ENCODE peak calls at places on chromosomes 4 and X, in five cellular contexts. K, X, S, H and E are unnamed samples.

GRCh38 chr4:80731436-80731835 is 299.1 kb upstream of the BMP3 start:
- DNase-seq in H (no peak), K (no peak), X (no peak), S (no peak), E (no peak)

GRCh38 chr4:3437998-3438846 is 3.5 kb upstream of the HGFAC start:
- DNase-seq in H (no peak), S (no peak), K (no peak), X (no peak), E (no peak)

GRCh38 chr4:155707251-155707650 is 40.6 kb downstream of the GUCY1A1 start:
- DNase-seq in K (no peak), H (no peak), S (no peak), X (no peak), E (no peak)

GRCh38 chr4:180542445-180543100 is 1700.6 kb upstream of the TENM3 start:
- DNase-seq in K (no peak), X (peak; percentile 26), S (no peak), H (peak; percentile 98), E (no peak)

GRCh38 chr4:158253350-158253980 is 43.2 kb downstream of the TMEM144 start:
- DNase-seq in K (no peak), X (peak; percentile 75), H (peak; percentile 53), S (no peak), E (peak; percentile 82)

GRCh38 chr4:78652282-78652876 is 100.8 kb downstream of the ANXA3 start:
- DNase-seq in S (no peak), H (peak; percentile 85), X (peak; percentile 75), K (no peak), E (peak; percentile 54)

GRCh38 chrX:154459843-154460242 is 1.8 kb downstream of the PLXNA3 start:
- DNase-seq in K (no peak), X (no peak), H (no peak), S (no peak), E (no peak)

GRCh38 chr4:16827762-16828724 is 70.4 kb downstream of the LDB2 start:
- DNase-seq in S (no peak), X (peak; percentile 14), H (no peak), K (no peak), E (no peak)

GRCh38 chrX:73758253-73758652 is 195.3 kb downstream of the CHIC1 start:
- DNase-seq in X (no peak), S (no peak), H (no peak), K (no peak), E (no peak)

GRCh38 chrX:130393451-130394074 is 8.1 kb upstream of the GPR119 start:
- DNase-seq in X (peak; percentile 58), S (no peak), H (peak; percentile 22), K (no peak), E (peak; percentile 32)

GRCh38 chr4:187608001-187608421 is 387.6 kb upstream of the ZFP42 start:
- DNase-seq in K (no peak), H (no peak), S (no peak), X (peak; percentile 44), E (peak; percentile 21)

GRCh38 chr4:182752158-182752910 is 164.9 kb downstream of the DCTD start:
- DNase-seq in K (no peak), H (peak; percentile 72), X (peak; percentile 82), S (no peak), E (peak; percentile 55)

GRCh38 chrX:1475881-1476280 is 23.2 kb upstream of the ASMTL start:
- DNase-seq in H (no peak), S (peak; percentile 44), X (no peak), K (no peak), E (no peak)

GRCh38 chr4:91936301-91936700 is 367.5 kb upstream of the GRID2 start:
- DNase-seq in K (no peak), H (peak; percentile 68), S (no peak), X (peak; percentile 87), E (peak; percentile 2)

GRCh38 chr4:84825701-84826100 is 140.8 kb downstream of the WDFY3 start:
- DNase-seq in H (no peak), X (no peak), K (no peak), S (no peak), E (no peak)

GRCh38 chrX:11239230-11239629 is 54.0 kb upstream of the AMELX start:
- DNase-seq in K (no peak), X (peak; percentile 42), S (no peak), H (no peak), E (peak; percentile 81)

GRCh38 chrX:149374751-149375150 is 130.4 kb downstream of the IDS start:
- DNase-seq in X (no peak), K (no peak), H (peak; percentile 28), S (no peak), E (peak; percentile 11)

GRCh38 chrX:122739770-122740169 is 444.3 kb upstream of the GRIA3 start:
- DNase-seq in H (no peak), X (no peak), S (no peak), K (no peak), E (peak; percentile 4)

GRCh38 chr4:152936446-152937279 is 540 bp downstream of the FHDC1 start:
- DNase-seq in S (peak; percentile 75), X (no peak), K (no peak), H (no peak), E (no peak)

GRCh38 chr4:176794651-176795050 is 1.9 kb upstream of the VEGFC start:
- DNase-seq in K (no peak), H (no peak), X (no peak), S (no peak), E (no peak)

GRCh38 chrX:133229361-133229760 is 11.2 kb upstream of the TFDP3 start:
- DNase-seq in S (no peak), H (no peak), X (no peak), K (no peak), E (no peak)

GRCh38 chr4:121943941-121944340 is 7.9 kb downstream of the TRPC3 start:
- DNase-seq in X (no peak), H (no peak), K (no peak), S (no peak), E (no peak)

GRCh38 chr4:3267576-3268394 is 18.8 kb downstream of the MSANTD1 start:
- DNase-seq in S (no peak), H (no peak), X (no peak), K (no peak), E (no peak)

GRCh38 chr4:152778656-152779512 is 646 bp downstream of the TIGD4 start:
- DNase-seq in H (no peak), K (no peak), S (no peak), X (peak; percentile 23), E (peak; percentile 50)

GRCh38 chr4:2174061-2174460 is 67.9 kb downstream of the HAUS3 start:
- DNase-seq in X (no peak), H (no peak), S (no peak), K (no peak), E (no peak)

GRCh38 chr4:7815562-7815961 is 124.1 kb downstream of the AFAP1 start:
- DNase-seq in K (no peak), X (peak; percentile 74), S (no peak), H (no peak), E (peak; percentile 89)
- TF ChIP-seq CTCF in K (no peak), X (peak; percentile 14), S (no peak), H (no peak), E (no peak)

GRCh38 chrX:110987292-110987691 is 108.7 kb upstream of the PAK3 start:
- DNase-seq in S (no peak), K (no peak), H (no peak), X (peak; percentile 1), E (no peak)
- TF ChIP-seq CTCF in S (peak; percentile 34), K (no peak), H (peak; percentile 35), X (peak; percentile 18), E (no peak)

DNA sequence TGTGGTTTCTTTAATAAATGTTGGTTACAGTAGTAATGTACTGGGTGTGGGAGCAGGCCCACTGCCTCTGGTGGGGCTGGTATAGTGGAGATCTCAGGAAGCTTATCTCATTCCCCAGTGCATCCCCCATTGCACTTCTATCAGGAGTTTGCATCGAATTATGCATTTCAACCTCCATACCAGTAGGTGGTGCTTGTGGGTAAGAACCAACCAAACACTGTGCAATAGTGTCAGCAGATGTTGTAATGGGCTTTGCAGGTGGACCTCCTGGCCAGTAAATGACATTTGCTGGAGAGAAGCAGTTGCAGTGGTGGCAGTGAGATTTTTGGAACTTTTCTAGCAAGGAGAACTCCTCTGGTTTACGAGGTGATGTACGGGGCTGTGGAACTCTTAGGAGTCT is 150.6 kb downstream of the POU3F4 start:
- DNase-seq in K (no peak), H (no peak), S (no peak), X (no peak), E (no peak)
- TF ChIP-seq CTCF in K (no peak), H (no peak), S (peak; percentile 21), X (no peak), E (no peak)

GRCh38 chrX:128800138-128800537 is 723.2 kb downstream of the SMARCA1 start:
- DNase-seq in S (no peak), H (no peak), X (no peak), K (no peak), E (no peak)
- TF ChIP-seq CTCF in S (peak; percentile 61), H (no peak), X (no peak), K (no peak), E (no peak)

GRCh38 chrX:19361701-19362100 is 18.0 kb downstream of the PDHA1 start:
- DNase-seq in H (no peak), S (no peak), K (no peak), X (no peak), E (no peak)

GRCh38 chrX:19360903-19361302 is 17.2 kb downstream of the PDHA1 start:
- DNase-seq in S (no peak), H (no peak), X (no peak), K (no peak), E (no peak)
- TF ChIP-seq CTCF in S (no peak), H (no peak), X (no peak), K (no peak), E (no peak)